ENCODE peak calls at places on chromosomes 11 and 22, in nine cellular contexts. Y is HFF-Myc, I is choroid plexus epithelial cell, K is AG09319, A is colonic mucosa, O is cardiac fibroblast, X is AG04450, W is AG10803, V is brain microvascular endothelial cell. C is an unnamed sample.

GRCh38 chr11:115990004-115990447 is 485.8 kb upstream of the CADM1 start:
- DNase-seq in Y (no peak), I (no peak), K (no peak), A (no peak), O (no peak), X (no peak), W (no peak), V (no peak), C (peak; percentile 73)

GRCh38 chr11:34570584-34570983 is 50.3 kb upstream of the EHF start:
- DNase-seq in Y (no peak), I (peak; percentile 17), K (no peak), A (no peak), O (peak; percentile 37), X (no peak), W (no peak), V (no peak), C (no peak)

GRCh38 chr11:66418168-66418985 is 2.5 kb upstream of the NPAS4 start:
- DNase-seq in Y (peak; percentile 45), I (peak; percentile 95), K (peak; percentile 84), A (peak; percentile 55), O (peak; percentile 93), X (peak; percentile 91), W (peak; percentile 96), V (peak; percentile 96), C (peak; percentile 65)

GRCh38 chr11:118657238-118657637 is 22.2 kb downstream of the TREH start:
- DNase-seq in Y (no peak), I (no peak), K (no peak), A (no peak), O (no peak), X (no peak), W (no peak), V (no peak), C (no peak)

GRCh38 chr22:29574762-29575450 is 6.0 kb downstream of the NIPSNAP1 start:
- DNase-seq in Y (no peak), I (no peak), K (no peak), A (no peak), O (no peak), X (no peak), W (no peak), V (no peak), C (no peak)

GRCh38 chr22:46110215-46110614 is 40.1 kb upstream of the PPARA start:
- DNase-seq in Y (no peak), I (peak; percentile 58), K (no peak), A (no peak), O (peak; percentile 72), X (no peak), W (peak; percentile 45), V (peak; percentile 24), C (no peak)

GRCh38 chr11:109695696-109696095 is 273.7 kb downstream of the C11orf87 start:
- DNase-seq in Y (no peak), I (peak; percentile 29), K (no peak), A (no peak), O (peak; percentile 40), X (no peak), W (peak; percentile 15), V (peak; percentile 7), C (no peak)

GRCh38 chr11:65132988-65133700 is 1.2 kb downstream of the SYVN1 start:
- DNase-seq in Y (no peak), I (peak; percentile 35), K (no peak), A (peak; percentile 94), O (no peak), X (no peak), W (no peak), V (no peak), C (peak; percentile 74)

GRCh38 chr11:120235024-120235628 is 4.8 kb upstream of the POU2F3 start:
- DNase-seq in Y (no peak), I (peak; percentile 67), K (no peak), A (peak; percentile 72), O (peak; percentile 58), X (no peak), W (peak; percentile 45), V (no peak), C (peak; percentile 83)

GRCh38 chr22:30572840-30573593 is 1.4 kb downstream of the GAL3ST1 start:
- DNase-seq in Y (no peak), I (no peak), K (no peak), A (peak; percentile 81), O (no peak), X (no peak), W (no peak), V (no peak), C (no peak)

GRCh38 chr11:87779276-87780067 is 395.8 kb downstream of the RAB38 start:
- DNase-seq in Y (no peak), I (no peak), K (no peak), A (no peak), O (no peak), X (no peak), W (no peak), V (no peak), C (no peak)

GRCh38 chr22:45904236-45904635 is 72.7 kb downstream of the WNT7B start:
- DNase-seq in Y (no peak), I (no peak), K (no peak), A (no peak), O (no peak), X (no peak), W (no peak), V (no peak), C (no peak)

GRCh38 chr11:93653080-93653479 is 8.4 kb upstream of the CEP295 start:
- DNase-seq in Y (no peak), I (no peak), K (no peak), A (no peak), O (no peak), X (no peak), W (no peak), V (no peak), C (no peak)

GRCh38 chr22:35638408-35638807 is 9.8 kb upstream of the APOL6 start:
- DNase-seq in Y (peak; percentile 84), I (peak; percentile 24), K (peak; percentile 86), A (peak; percentile 67), O (peak; percentile 76), X (peak; percentile 42), W (peak; percentile 95), V (no peak), C (no peak)

GRCh38 chr11:62545437-62546243 is 966 bp downstream of the AHNAK start:
- DNase-seq in Y (peak; percentile 90), I (peak; percentile 93), K (peak; percentile 86), A (peak; percentile 98), O (peak; percentile 94), X (peak; percentile 80), W (peak; percentile 88), V (peak; percentile 87), C (no peak)

GRCh38 chr11:12834630-12835029 is 160.4 kb downstream of the TEAD1 start:
- DNase-seq in Y (no peak), I (no peak), K (no peak), A (no peak), O (no peak), X (no peak), W (no peak), V (no peak), C (no peak)

GRCh38 chr11:65639623-65640482 is 2.0 kb downstream of the SIPA1 start:
- DNase-seq in Y (no peak), I (no peak), K (no peak), A (no peak), O (peak; percentile 39), X (no peak), W (no peak), V (no peak), C (peak; percentile 81)

GRCh38 chr22:17795143-17795542 is 20.9 kb upstream of the BID start:
- DNase-seq in Y (no peak), I (no peak), K (no peak), A (no peak), O (no peak), X (no peak), W (no peak), V (no peak), C (no peak)

GRCh38 chr22:36384766-36385400 is 2.9 kb downstream of the MYH9 start:
- DNase-seq in Y (no peak), I (no peak), K (no peak), A (no peak), O (peak; percentile 51), X (no peak), W (no peak), V (no peak), C (no peak)

GRCh38 chr11:132704796-132705375 is 827.4 kb downstream of the OPCML start:
- DNase-seq in Y (no peak), I (no peak), K (no peak), A (no peak), O (no peak), X (no peak), W (no peak), V (no peak), C (no peak)
- TF ChIP-seq CTCF in Y (no peak), I (no peak), K (no peak), A (no peak), O (no peak), X (no peak), W (no peak), V (no peak), C (no peak)

DNA sequence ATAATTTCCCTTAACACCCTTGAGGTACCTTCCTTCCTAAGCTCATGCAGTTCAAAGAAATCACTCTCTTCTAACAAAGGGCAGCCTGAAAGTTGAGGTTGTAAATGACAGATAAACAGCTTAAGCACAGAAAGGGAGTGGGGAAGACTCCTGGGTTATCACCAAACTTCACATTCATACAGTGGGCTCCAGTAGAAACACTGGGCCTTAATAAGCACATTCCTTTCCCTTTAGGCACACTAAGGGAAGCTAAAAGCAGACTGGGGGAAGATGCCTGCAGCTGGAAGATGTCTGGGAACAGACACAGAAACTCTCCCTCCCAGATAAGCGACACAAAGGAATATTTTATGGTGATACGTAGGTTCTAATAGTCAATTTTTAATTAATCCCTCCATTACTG is 350.3 kb upstream of the MPPED2 start:
- DNase-seq in Y (no peak), I (no peak), K (no peak), A (no peak), O (peak; percentile 16), X (no peak), W (peak; percentile 37), V (no peak), C (no peak)
- TF ChIP-seq CTCF in Y (no peak), I (no peak), K (no peak), A (no peak), O (no peak), X (no peak), W (no peak), V (no peak), C (no peak)

GRCh38 chr11:69943066-69943465 is 123.8 kb upstream of the FGF3 start:
- DNase-seq in Y (no peak), I (no peak), K (no peak), A (no peak), O (no peak), X (no peak), W (peak; percentile 14), V (no peak), C (no peak)
- TF ChIP-seq CTCF in Y (no peak), I (peak; percentile 5), K (peak; percentile 19), A (no peak), O (no peak), X (peak; percentile 19), W (peak; percentile 32), V (peak; percentile 27), C (no peak)

GRCh38 chr11:77003954-77004353 is 30.2 kb upstream of the B3GNT6 start:
- DNase-seq in Y (no peak), I (no peak), K (no peak), A (no peak), O (peak; percentile 10), X (no peak), W (no peak), V (no peak), C (no peak)
- TF ChIP-seq CTCF in Y (no peak), I (no peak), K (no peak), A (no peak), O (no peak), X (no peak), W (no peak), V (no peak), C (no peak)

C was measured in GM13976.